ENCODE peak calls at places on chromosomes 3 and 15, in nine cellular contexts. F is fibroblast of the aortic adventitia, X is dorsolateral prefrontal cortex, M is A549, G is body of pancreas, B is mammary epithelial cell, J is GM12865, Q is Calu3, Y is adrenal gland. Z is an unnamed sample.

GRCh38 chr3:185042357-185042756 is 110.5 kb downstream of the C3orf70 start:
- DNase-seq in F (no peak), X (no peak), M (no peak), G (no peak), B (no peak), J (no peak), Q (no peak), Y (no peak), Z (no peak)

GRCh38 chr3:194995922-194996321 is 275.0 kb downstream of the XXYLT1 start:
- DNase-seq in F (no peak), X (no peak), M (no peak), G (no peak), B (no peak), J (no peak), Q (no peak), Y (no peak), Z (no peak)

GRCh38 chr3:130800829-130801228 is 54.2 kb upstream of the PIK3R4 start:
- DNase-seq in F (no peak), X (no peak), M (no peak), G (no peak), B (peak), J (no peak), Q (peak), Y (no peak), Z (no peak)

GRCh38 chr3:8443829-8444791 is 57.5 kb upstream of the LMCD1 start:
- DNase-seq in F (peak), X (peak), M (peak), G (peak), B (peak), J (peak), Q (peak), Y (peak), Z (peak)

GRCh38 chr3:21509706-21510105 is 241.3 kb downstream of the ZNF385D start:
- DNase-seq in F (no peak), X (no peak), M (no peak), G (no peak), B (no peak), J (no peak), Q (no peak), Y (no peak), Z (no peak)

GRCh38 chr15:76296849-76297248 is 14.4 kb downstream of the ETFA start:
- DNase-seq in F (no peak), X (no peak), M (no peak), G (no peak), B (no peak), J (no peak), Q (no peak), Y (no peak), Z (no peak)

GRCh38 chr3:151281671-151282334 is 3.5 kb upstream of the P2RY14 start:
- DNase-seq in F (peak), X (no peak), M (no peak), G (no peak), B (no peak), J (no peak), Q (no peak), Y (no peak), Z (no peak)

GRCh38 chr15:79265167-79265566 is 17.4 kb upstream of the ANKRD34C start:
- DNase-seq in F (no peak), X (no peak), M (no peak), G (no peak), B (no peak), J (no peak), Q (peak), Y (no peak), Z (no peak)

GRCh38 chr3:61777483-61777882 is 216.1 kb downstream of the PTPRG start:
- DNase-seq in F (no peak), X (no peak), M (no peak), G (no peak), B (no peak), J (no peak), Q (no peak), Y (no peak), Z (no peak)

GRCh38 chr3:16069149-16069922 is 105.1 kb upstream of the GALNT15 start:
- DNase-seq in F (peak), X (no peak), M (peak), G (no peak), B (peak), J (no peak), Q (peak), Y (no peak), Z (no peak)

GRCh38 chr3:13031621-13032020 is 41.6 kb downstream of the IQSEC1 start:
- DNase-seq in F (no peak), X (no peak), M (no peak), G (no peak), B (no peak), J (no peak), Q (no peak), Y (no peak), Z (no peak)

GRCh38 chr3:8254489-8254888 is 247.1 kb upstream of the LMCD1 start:
- DNase-seq in F (no peak), X (no peak), M (no peak), G (no peak), B (peak), J (no peak), Q (no peak), Y (no peak), Z (no peak)

GRCh38 chr3:123110238-123110952 is 43.6 kb downstream of the PDIA5 start:
- DNase-seq in F (no peak), X (no peak), M (no peak), G (no peak), B (no peak), J (no peak), Q (no peak), Y (no peak), Z (no peak)

GRCh38 chr3:194500198-194500597 is 13.4 kb upstream of the ATP13A3 start:
- DNase-seq in F (no peak), X (no peak), M (no peak), G (no peak), B (no peak), J (no peak), Q (no peak), Y (no peak), Z (no peak)

GRCh38 chr3:123394391-123395022 is 54.4 kb downstream of the ADCY5 start:
- DNase-seq in F (no peak), X (no peak), M (no peak), G (no peak), B (no peak), J (no peak), Q (no peak), Y (no peak), Z (no peak)

GRCh38 chr3:94978076-94978475 is 915.2 kb downstream of the NSUN3 start:
- DNase-seq in F (no peak), X (no peak), M (no peak), G (no peak), B (no peak), J (no peak), Q (no peak), Y (no peak), Z (no peak)

GRCh38 chr15:78620021-78620838 is 566 bp downstream of the CHRNA3 start:
- DNase-seq in F (no peak), X (no peak), M (peak), G (no peak), B (no peak), J (no peak), Q (no peak), Y (no peak), Z (no peak)

GRCh38 chr15:62598217-62598616 is 433.1 kb upstream of the C2CD4B start:
- DNase-seq in F (no peak), X (no peak), M (no peak), G (no peak), B (no peak), J (no peak), Q (no peak), Y (no peak), Z (no peak)

GRCh38 chr15:85004551-85004950 is 22.9 kb downstream of the PDE8A start:
- DNase-seq in F (no peak), X (no peak), M (no peak), G (no peak), B (no peak), J (no peak), Q (no peak), Y (no peak), Z (no peak)

GRCh38 chr3:32685604-32686185 is 707 bp downstream of the CNOT10 start:
- DNase-seq in F (peak), X (no peak), M (peak), G (no peak), B (peak), J (peak), Q (no peak), Y (no peak), Z (no peak)

GRCh38 chr3:47425959-47426358 is 45.1 kb downstream of the PTPN23 start:
- DNase-seq in F (no peak), X (no peak), M (no peak), G (no peak), B (no peak), J (no peak), Q (no peak), Y (peak), Z (no peak)

GRCh38 chr15:67803996-67804843 is 21.1 kb upstream of the SKOR1 start:
- DNase-seq in F (no peak), X (no peak), M (no peak), G (no peak), B (no peak), J (no peak), Q (no peak), Y (no peak), Z (no peak)

GRCh38 chr3:145942052-145942451 is 218.9 kb downstream of the PLOD2 start:
- DNase-seq in F (peak), X (no peak), M (no peak), G (no peak), B (peak), J (no peak), Q (no peak), Y (no peak), Z (no peak)

GRCh38 chr15:42729409-42729808 is 7.5 kb downstream of the CDAN1 start:
- DNase-seq in F (no peak), X (no peak), M (no peak), G (no peak), B (no peak), J (no peak), Q (no peak), Y (no peak), Z (no peak)

GRCh38 chr15:85000189-85000864 is 18.7 kb downstream of the PDE8A start:
- DNase-seq in F (peak), X (no peak), M (no peak), G (no peak), B (no peak), J (no peak), Q (no peak), Y (no peak), Z (peak)

GRCh38 chr15:81001180-81002003 is 669 bp downstream of the TLNRD1 start:
- DNase-seq in F (peak), X (no peak), M (peak), G (peak), B (peak), J (peak), Q (peak), Y (peak), Z (no peak)

GRCh38 chr3:51977449-51978142 is 2.7 kb downstream of the ABHD14A start:
- DNase-seq in F (no peak), X (no peak), M (no peak), G (no peak), B (peak), J (no peak), Q (no peak), Y (no peak), Z (no peak)

GRCh38 chr3:42839616-42840015 is 30.4 kb downstream of the ACKR2 start:
- DNase-seq in F (peak), X (no peak), M (peak), G (peak), B (peak), J (peak), Q (peak), Y (peak), Z (peak)

GRCh38 chr15:41417418-41417811 is 520 bp downstream of the RTF1 start:
- DNase-seq in F (peak), X (no peak), M (peak), G (no peak), B (peak), J (peak), Q (no peak), Y (peak), Z (no peak)

GRCh38 chr3:128554100-128554464 is 61.1 kb upstream of the GATA2 start:
- DNase-seq in F (peak), X (no peak), M (no peak), G (no peak), B (peak), J (no peak), Q (peak), Y (no peak), Z (no peak)

GRCh38 chr15:101009176-101009575 is 90.0 kb downstream of the LRRK1 start:
- DNase-seq in F (no peak), X (no peak), M (no peak), G (no peak), B (no peak), J (no peak), Q (no peak), Y (no peak), Z (no peak)

GRCh38 chr3:27877122-27878011 is 155.2 kb upstream of the EOMES start:
- DNase-seq in F (no peak), X (no peak), M (no peak), G (peak), B (no peak), J (no peak), Q (no peak), Y (peak), Z (no peak)

GRCh38 chr3:39125837-39126500 is 18.5 kb downstream of the TTC21A start:
- DNase-seq in F (peak), X (no peak), M (no peak), G (no peak), B (peak), J (no peak), Q (peak), Y (no peak), Z (no peak)

GRCh38 chr3:39122811-39123210 is 15.3 kb downstream of the TTC21A start:
- DNase-seq in F (no peak), X (no peak), M (no peak), G (no peak), B (no peak), J (peak), Q (no peak), Y (no peak), Z (no peak)

GRCh38 chr3:39127296-39127906 is 19.9 kb downstream of the TTC21A start:
- DNase-seq in F (no peak), X (no peak), M (no peak), G (no peak), B (no peak), J (no peak), Q (no peak), Y (no peak), Z (no peak)

GRCh38 chr3:39126532-39127071 is 19.1 kb downstream of the TTC21A start:
- DNase-seq in F (peak), X (no peak), M (no peak), G (peak), B (peak), J (peak), Q (peak), Y (no peak), Z (no peak)

DNA sequence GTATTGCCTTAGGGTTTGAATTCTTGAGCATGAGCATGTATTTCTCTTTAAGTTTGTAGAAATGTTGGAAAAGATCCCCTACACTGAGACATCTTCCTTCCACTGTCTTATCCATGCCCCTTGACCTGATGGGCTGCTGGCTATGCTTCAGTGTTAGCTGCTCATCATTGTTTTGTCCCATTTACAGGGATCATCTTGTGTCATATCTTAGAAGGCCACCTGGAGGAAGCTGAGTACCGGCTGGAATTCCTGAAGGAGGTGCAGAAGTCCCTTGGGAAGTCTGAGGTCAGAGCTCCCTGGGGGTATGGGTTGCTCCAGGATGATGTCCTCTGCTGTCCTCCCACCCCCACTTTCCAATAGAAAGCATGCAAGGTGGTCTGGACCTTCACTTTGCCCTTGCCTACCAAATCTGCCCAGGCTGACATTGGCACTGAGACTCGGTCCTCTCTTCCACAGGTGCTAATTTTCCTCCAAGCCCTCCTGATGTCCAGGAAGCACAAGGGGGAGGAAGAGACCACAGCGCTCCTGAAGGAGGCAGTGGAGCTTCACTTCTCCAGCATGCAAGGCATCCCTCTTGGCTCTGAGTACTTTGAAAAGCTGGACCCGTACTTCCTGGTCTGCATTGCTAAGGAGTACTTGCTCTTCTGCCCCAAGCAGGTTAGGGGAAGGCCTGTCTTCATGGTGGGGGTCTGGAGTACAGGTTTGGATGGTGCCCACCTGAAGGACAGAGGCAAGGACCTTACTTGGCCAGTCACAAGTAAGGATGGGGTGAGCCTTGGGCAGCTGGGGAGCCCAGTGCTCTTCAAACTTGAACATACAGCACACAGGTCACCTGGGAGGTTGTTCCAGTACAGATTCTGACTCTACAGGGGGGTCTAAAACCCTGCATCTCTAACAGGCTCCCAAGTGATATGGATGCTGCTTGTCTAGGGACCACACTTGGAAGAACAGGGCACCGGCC is 17.7 kb downstream of the TTC21A start:
- DNase-seq in F (peak), X (no peak), M (no peak), G (peak), B (no peak), J (no peak), Q (peak), Y (no peak), Z (no peak)
- TF ChIP-seq CTCF in F (peak), X (no peak), M (peak), G (peak), B (peak), J (no peak), Q (no peak), Y (no peak), Z (peak)

DNA sequence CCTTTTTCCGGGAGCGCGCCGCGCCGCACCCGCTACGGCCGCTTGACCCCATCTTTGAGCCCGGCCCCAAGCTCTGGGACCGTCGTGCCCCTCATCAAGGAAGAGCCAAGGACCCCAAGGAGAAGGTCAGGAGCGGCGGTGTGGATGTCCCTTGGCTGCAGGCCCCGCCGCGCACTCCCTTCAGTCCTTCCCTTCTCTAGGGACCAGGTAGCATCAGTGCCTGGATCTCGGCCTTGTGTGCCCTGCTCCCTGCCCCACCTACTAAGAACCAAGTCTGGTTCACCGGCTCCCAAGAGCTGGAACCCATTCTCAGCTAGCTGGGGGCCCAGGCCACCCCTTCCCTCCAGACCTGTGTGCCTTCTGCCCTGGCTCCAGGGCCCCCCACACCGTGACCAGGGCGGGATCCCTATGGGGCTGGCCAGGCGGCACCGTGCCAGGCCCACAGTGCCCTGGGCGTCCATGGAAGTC is 69.3 kb upstream of the CGNL1 start:
- DNase-seq in F (no peak), X (no peak), M (no peak), G (no peak), B (no peak), J (no peak), Q (no peak), Y (no peak), Z (no peak)
- TF ChIP-seq CTCF in F (no peak), X (no peak), M (no peak), G (peak), B (no peak), J (no peak), Q (no peak), Y (no peak), Z (no peak)

GRCh38 chr3:186273586-186273985 is 88.4 kb downstream of the DGKG start:
- DNase-seq in F (no peak), X (no peak), M (no peak), G (no peak), B (no peak), J (no peak), Q (no peak), Y (no peak), Z (no peak)

GRCh38 chr3:186281172-186281571 is 80.9 kb downstream of the DGKG start:
- DNase-seq in F (peak), X (no peak), M (no peak), G (no peak), B (peak), J (no peak), Q (no peak), Y (no peak), Z (peak)

GRCh38 chr3:186275436-186275835 is 86.6 kb downstream of the DGKG start:
- DNase-seq in F (no peak), X (no peak), M (no peak), G (no peak), B (no peak), J (no peak), Q (no peak), Y (no peak), Z (no peak)

GRCh38 chr3:186280737-186281136 is 81.3 kb downstream of the DGKG start:
- DNase-seq in F (no peak), X (no peak), M (no peak), G (no peak), B (no peak), J (no peak), Q (no peak), Y (no peak), Z (no peak)

GRCh38 chr3:186277268-186277909 is 84.6 kb downstream of the DGKG start:
- DNase-seq in F (peak), X (no peak), M (no peak), G (no peak), B (peak), J (no peak), Q (peak), Y (peak), Z (peak)
- TF ChIP-seq CTCF in F (peak), X (peak), M (peak), G (no peak), B (peak), J (no peak), Q (no peak), Y (peak), Z (peak)

DNA sequence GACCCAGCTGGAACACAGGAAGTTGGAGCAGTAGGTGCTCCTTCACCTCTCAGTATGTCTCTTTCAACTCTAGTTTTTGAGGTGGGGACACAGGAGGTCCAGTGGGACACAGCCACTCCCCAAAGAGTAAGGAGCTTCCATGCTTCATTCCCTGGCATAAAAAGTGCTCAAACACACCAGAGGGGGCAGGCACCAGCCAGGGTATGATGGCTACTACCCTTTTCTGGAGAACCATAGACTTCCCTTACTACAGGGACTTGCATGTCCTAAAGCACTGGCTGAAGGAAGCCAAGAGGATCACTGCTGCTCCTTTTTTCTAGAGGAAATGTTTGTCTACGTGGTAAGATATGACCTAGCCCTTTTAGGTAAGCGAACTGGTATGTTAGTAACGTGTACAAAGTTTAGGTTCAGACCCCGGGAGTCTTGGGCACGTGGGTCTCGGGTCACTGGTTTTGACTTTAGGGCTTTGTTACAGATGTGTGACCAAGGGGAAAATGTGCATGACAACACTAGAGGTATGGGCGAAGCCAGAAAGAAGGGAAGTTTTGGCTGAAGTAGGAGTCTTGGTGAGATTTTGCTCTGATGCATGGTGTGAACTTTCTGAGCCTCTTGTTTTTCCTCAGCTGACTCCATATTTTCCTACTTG is 11.9 kb downstream of the IL17RB start:
- DNase-seq in F (no peak), X (no peak), M (no peak), G (no peak), B (no peak), J (no peak), Q (no peak), Y (no peak), Z (no peak)
- TF ChIP-seq CTCF in F (peak), X (no peak), M (no peak), G (no peak), B (no peak), J (no peak), Q (no peak), Y (no peak), Z (no peak)

GRCh38 chr3:79200456-79200855 is 567.3 kb downstream of the ROBO1 start:
- DNase-seq in F (peak), X (no peak), M (no peak), G (no peak), B (no peak), J (no peak), Q (no peak), Y (no peak), Z (no peak)
- TF ChIP-seq CTCF in F (no peak), X (no peak), M (no peak), G (no peak), B (no peak), J (no peak), Q (no peak), Y (no peak), Z (no peak)

Z was measured in AG09319.